ENCODE peak calls at places on chromosomes 4 and X, in seven cellular contexts. H is neural progenitor cell, O is GM23338, T is GM23248, Q is PC-3, B is SK-N-SH, A is MM.1S. L is an unnamed sample.
A peak's percentile ranks its signal among the peaks of the same experiment; 100 is the strongest.

GRCh38 chr4:35760706-35761278 is 483.5 kb downstream of the ARAP2 start:
- DNase-seq in H (no peak), O (no peak), T (no peak), Q (no peak), B (no peak), A (no peak), L (no peak)

GRCh38 chr4:158739600-158739999 is 16.4 kb upstream of the PPID start:
- DNase-seq in H (no peak), O (peak; percentile 17), T (no peak), Q (no peak), B (no peak), A (no peak), L (no peak)

GRCh38 chr4:163173713-163174112 is 7.0 kb upstream of the NAF1 start:
- DNase-seq in H (no peak), O (no peak), T (no peak), Q (no peak), B (no peak), A (no peak), L (no peak)

GRCh38 chr4:163649557-163650091 is 155.1 kb downstream of the TMA16 start:
- DNase-seq in H (peak; percentile 20), O (no peak), T (no peak), Q (peak; percentile 65), B (no peak), A (peak; percentile 35), L (no peak)

GRCh38 chr4:87009095-87009648 is 74.4 kb downstream of the AFF1 start:
- DNase-seq in H (no peak), O (no peak), T (no peak), Q (no peak), B (no peak), A (no peak), L (no peak)

GRCh38 chrX:24498181-24498580 is 33.1 kb downstream of the PDK3 start:
- DNase-seq in H (peak; percentile 41), O (peak; percentile 10), T (peak; percentile 2), Q (no peak), B (no peak), A (peak; percentile 57), L (no peak)

GRCh38 chr4:102629686-102630085 is 128.5 kb downstream of the NFKB1 start:
- DNase-seq in H (no peak), O (no peak), T (no peak), Q (no peak), B (no peak), A (no peak), L (no peak)

GRCh38 chr4:111641813-111642579 is 503.3 kb upstream of the FAM241A start:
- DNase-seq in H (peak; percentile 91), O (peak; percentile 93), T (peak; percentile 95), Q (peak; percentile 81), B (peak; percentile 52), A (peak; percentile 87), L (peak; percentile 68)

GRCh38 chr4:127307996-127308395 is 324.8 kb upstream of the INTU start:
- DNase-seq in H (no peak), O (no peak), T (no peak), Q (no peak), B (no peak), A (no peak), L (no peak)

GRCh38 chr4:152850377-152850776 is 70.6 kb downstream of the ARFIP1 start:
- DNase-seq in H (peak; percentile 4), O (peak; percentile 86), T (peak; percentile 50), Q (peak; percentile 41), B (no peak), A (peak; percentile 38), L (peak; percentile 19)

GRCh38 chrX:994780-995179 is 217.7 kb downstream of the CRLF2 start:
- DNase-seq in H (no peak), O (no peak), T (no peak), Q (no peak), B (no peak), A (no peak), L (no peak)

GRCh38 chr4:30536231-30536630 is 183.9 kb upstream of the PCDH7 start:
- DNase-seq in H (no peak), O (no peak), T (no peak), Q (peak; percentile 21), B (no peak), A (no peak), L (no peak)

GRCh38 chr4:87067120-87067885 is 132.5 kb downstream of the AFF1 start:
- DNase-seq in H (no peak), O (no peak), T (no peak), Q (no peak), B (no peak), A (no peak), L (no peak)

GRCh38 chr4:2177443-2178093 is 64.4 kb downstream of the HAUS3 start:
- DNase-seq in H (peak; percentile 13), O (peak; percentile 15), T (peak; percentile 2), Q (peak; percentile 6), B (no peak), A (no peak), L (no peak)

GRCh38 chrX:5752831-5753230 is 475.8 kb downstream of the NLGN4X start:
- DNase-seq in H (no peak), O (no peak), T (no peak), Q (no peak), B (no peak), A (no peak), L (no peak)

GRCh38 chr4:7970031-7970946 is 30.6 kb upstream of the AFAP1 start:
- DNase-seq in H (no peak), O (no peak), T (peak; percentile 43), Q (peak; percentile 71), B (peak; percentile 42), A (no peak), L (peak; percentile 75)

GRCh38 chr4:172656055-172656454 is 512.6 kb upstream of the GALNT7 start:
- DNase-seq in H (no peak), O (no peak), T (no peak), Q (no peak), B (no peak), A (no peak), L (no peak)

GRCh38 chr4:91621446-91621845 is 682.3 kb upstream of the GRID2 start:
- DNase-seq in H (no peak), O (no peak), T (no peak), Q (peak; percentile 36), B (no peak), A (no peak), L (no peak)

GRCh38 chrX:13693341-13693871 is 4.5 kb downstream of the RAB9A start:
- DNase-seq in H (no peak), O (peak; percentile 18), T (peak; percentile 31), Q (no peak), B (no peak), A (no peak), L (peak; percentile 81)
- H4K20me1 ChIP-seq in H (peaks cover 60% of the 10 kb centered on the region), O (peaks cover 18% of the 10 kb centered on the region), T (peaks cover 7% of the 10 kb centered on the region), Q (peaks cover 33% of the 10 kb centered on the region), B (peaks cover 47% of the 10 kb centered on the region), A (no peaks in the 10 kb centered on the region), L (peaks cover 7% of the 10 kb centered on the region)

GRCh38 chr4:132923516-132923915 is 225.6 kb upstream of the PCDH10 start:
- DNase-seq in H (no peak), O (no peak), T (no peak), Q (no peak), B (no peak), A (no peak), L (no peak)
- H2AFZ ChIP-seq in H (no peak overlapping the region), O (peak overlapping the region; percentile 68), T (no peak overlapping the region), Q (no peak overlapping the region), B (no peak overlapping the region), A (no peak overlapping the region), L (no peak overlapping the region)

DNA sequence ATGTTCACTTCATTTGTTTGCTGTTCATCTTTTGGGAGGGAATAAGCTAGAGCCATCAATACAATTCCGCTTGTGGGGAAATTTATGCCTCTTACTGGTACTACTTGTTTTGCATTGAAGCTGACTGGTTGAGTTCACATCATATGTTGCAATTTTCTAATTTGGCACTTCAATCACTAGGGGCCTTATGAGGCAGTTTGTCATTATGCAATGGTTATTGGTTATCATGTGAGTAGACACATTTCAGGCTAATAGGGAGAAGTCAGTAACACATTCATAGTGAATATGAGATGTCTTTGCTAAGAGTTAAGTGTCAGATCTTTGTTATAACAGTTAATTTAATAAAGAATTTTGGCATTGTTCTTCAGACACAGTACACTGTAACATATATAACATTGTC is 5.0 kb downstream of the RPL36A start:
- DNase-seq in H (no peak), O (no peak), T (peak; percentile 30), Q (no peak), B (no peak), A (no peak), L (no peak)
- H3F3A ChIP-seq in H (peaks cover 60% of the 10 kb centered on the region), O (peaks cover 31% of the 10 kb centered on the region), T (peaks cover 58% of the 10 kb centered on the region), Q (no peaks in the 10 kb centered on the region), B (peaks cover 39% of the 10 kb centered on the region), A (peaks cover 25% of the 10 kb centered on the region), L (peaks cover 79% of the 10 kb centered on the region)

DNA sequence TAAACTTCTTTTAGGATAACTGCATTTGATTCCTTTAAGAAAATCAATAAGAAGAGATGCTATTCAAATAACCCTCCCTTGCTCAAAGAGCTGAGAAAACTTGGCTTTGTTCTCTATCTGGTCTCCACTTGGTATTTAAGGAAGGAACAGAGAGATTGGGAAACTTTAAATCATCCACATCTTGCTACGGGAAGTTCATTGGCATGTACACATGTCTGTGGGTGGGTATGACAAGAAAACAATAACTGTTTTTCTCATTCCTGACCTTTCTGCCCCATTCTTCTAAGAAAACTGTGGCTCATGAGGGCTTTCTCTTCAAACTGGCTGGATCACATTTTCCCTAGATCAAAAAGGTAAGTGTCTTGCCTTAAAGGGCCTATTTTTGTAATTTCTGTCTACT is 6.0 kb downstream of the SEL1L3 start:
- DNase-seq in H (no peak), O (no peak), T (peak; percentile 45), Q (no peak), B (no peak), A (no peak), L (no peak)
- H4K20me1 ChIP-seq in H (peaks cover 8% of the 10 kb centered on the region), O (peaks cover 9% of the 10 kb centered on the region), T (no peaks in the 10 kb centered on the region), Q (no peaks in the 10 kb centered on the region), B (no peaks in the 10 kb centered on the region), A (no peaks in the 10 kb centered on the region), L (peaks cover 5% of the 10 kb centered on the region)

GRCh38 chr4:47914219-47914925 is at the start of gene NFXL1:
- DNase-seq in H (peak; percentile 98), O (peak; percentile 98), T (peak; percentile 99), Q (peak; percentile 92), B (peak; percentile 94), A (peak; percentile 98), L (peak; percentile 90)
- H2AFZ ChIP-seq in H (peak within 1 kb of the TSS; percentile 95), O (peak within 1 kb of the TSS; percentile 97), T (peak within 1 kb of the TSS; percentile 93), Q (peak within 1 kb of the TSS; percentile 99), B (peak within 1 kb of the TSS; percentile 98), A (peak within 1 kb of the TSS; percentile 96), L (peak within 1 kb of the TSS; percentile 99)

GRCh38 chr4:118282692-118283091 is 70.1 kb downstream of the PRSS12 start:
- DNase-seq in H (no peak), O (no peak), T (peak; percentile 87), Q (peak; percentile 59), B (no peak), A (no peak), L (peak; percentile 82)
- H3F3A ChIP-seq in H (peaks cover 38% of the 10 kb centered on the region), O (peaks cover 23% of the 10 kb centered on the region), T (peaks cover 80% of the 10 kb centered on the region), Q (peaks cover 24% of the 10 kb centered on the region), B (peaks cover 45% of the 10 kb centered on the region), A (peaks cover 62% of the 10 kb centered on the region), L (peaks cover 46% of the 10 kb centered on the region)

L was measured in PC-9.